ENCODE peak calls at places on chromosomes 4 and X, in seven cellular contexts. One of them, this sample, is unnamed.

GRCh38 chr4:89838005-89838404 is 1.0 kb upstream of the SNCA start:
- DNase-seq in epithelial cell of esophagus: peak; percentile 40
- DNase-seq in adrenal gland: no peak
- DNase-seq in Calu3: no peak
- DNase-seq in GM19239: no peak
- DNase-seq in esophagus squamous epithelium: no peak
- DNase-seq in Right ventricle myocardium superior: no peak
- DNase-seq in this sample: no peak

GRCh38 chr4:137768196-137768595 is 235.9 kb upstream of the PCDH18 start:
- DNase-seq in GM19239: no peak
- DNase-seq in esophagus squamous epithelium: no peak
- DNase-seq in adrenal gland: no peak
- DNase-seq in Right ventricle myocardium superior: no peak
- DNase-seq in Calu3: no peak
- DNase-seq in epithelial cell of esophagus: no peak
- DNase-seq in this sample: no peak

GRCh38 chrX:104315555-104315954 is 60.8 kb upstream of the ESX1 start:
- DNase-seq in Calu3: no peak
- DNase-seq in GM19239: no peak
- DNase-seq in esophagus squamous epithelium: no peak
- DNase-seq in epithelial cell of esophagus: peak; percentile 39
- DNase-seq in Right ventricle myocardium superior: no peak
- DNase-seq in adrenal gland: peak; percentile 44
- DNase-seq in this sample: no peak

GRCh38 chr4:158033416-158033863 is 139.4 kb downstream of the GASK1B start:
- DNase-seq in esophagus squamous epithelium: no peak
- DNase-seq in Calu3: peak; percentile 4
- DNase-seq in GM19239: no peak
- DNase-seq in Right ventricle myocardium superior: no peak
- DNase-seq in epithelial cell of esophagus: peak; percentile 53
- DNase-seq in adrenal gland: no peak
- DNase-seq in this sample: peak; percentile 29

GRCh38 chrX:115065304-115065703 is 47.9 kb upstream of the IL13RA2 start:
- DNase-seq in adrenal gland: no peak
- DNase-seq in Right ventricle myocardium superior: no peak
- DNase-seq in GM19239: no peak
- DNase-seq in epithelial cell of esophagus: peak; percentile 49
- DNase-seq in Calu3: no peak
- DNase-seq in esophagus squamous epithelium: no peak
- DNase-seq in this sample: no peak

GRCh38 chrX:52983526-52983925 is 25.2 kb upstream of the FAM156A start:
- DNase-seq in epithelial cell of esophagus: no peak
- DNase-seq in GM19239: no peak
- DNase-seq in esophagus squamous epithelium: no peak
- DNase-seq in adrenal gland: no peak
- DNase-seq in Calu3: no peak
- DNase-seq in Right ventricle myocardium superior: no peak
- DNase-seq in this sample: no peak

GRCh38 chr4:20832821-20833220 is 132.6 kb downstream of the PACRGL start:
- DNase-seq in GM19239: no peak
- DNase-seq in Right ventricle myocardium superior: no peak
- DNase-seq in epithelial cell of esophagus: peak; percentile 25
- DNase-seq in Calu3: no peak
- DNase-seq in adrenal gland: no peak
- DNase-seq in esophagus squamous epithelium: no peak
- DNase-seq in this sample: no peak

GRCh38 chrX:131704136-131704695 is 160.3 kb downstream of the OR13H1 start:
- DNase-seq in adrenal gland: no peak
- DNase-seq in esophagus squamous epithelium: peak; percentile 13
- DNase-seq in Right ventricle myocardium superior: no peak
- DNase-seq in epithelial cell of esophagus: no peak
- DNase-seq in Calu3: no peak
- DNase-seq in GM19239: no peak
- DNase-seq in this sample: peak; percentile 8

GRCh38 chr4:47101453-47101852 is 70.1 kb downstream of the GABRB1 start:
- DNase-seq in esophagus squamous epithelium: no peak
- DNase-seq in Right ventricle myocardium superior: no peak
- DNase-seq in adrenal gland: no peak
- DNase-seq in epithelial cell of esophagus: no peak
- DNase-seq in Calu3: no peak
- DNase-seq in GM19239: no peak
- DNase-seq in this sample: no peak

GRCh38 chrX:34810364-34810763 is 132.2 kb upstream of the FAM47B start:
- DNase-seq in Calu3: no peak
- DNase-seq in adrenal gland: no peak
- DNase-seq in GM19239: no peak
- DNase-seq in esophagus squamous epithelium: no peak
- DNase-seq in Right ventricle myocardium superior: no peak
- DNase-seq in epithelial cell of esophagus: peak; percentile 10
- DNase-seq in this sample: no peak

GRCh38 chr4:83599183-83599582 is 63.3 kb downstream of the GPAT3 start:
- DNase-seq in GM19239: no peak
- DNase-seq in adrenal gland: no peak
- DNase-seq in Right ventricle myocardium superior: no peak
- DNase-seq in epithelial cell of esophagus: peak; percentile 72
- DNase-seq in esophagus squamous epithelium: no peak
- DNase-seq in Calu3: peak; percentile 2
- DNase-seq in this sample: no peak

GRCh38 chr4:15912236-15912635 is 26.3 kb downstream of the FGFBP1 start:
- DNase-seq in Right ventricle myocardium superior: no peak
- DNase-seq in epithelial cell of esophagus: no peak
- DNase-seq in esophagus squamous epithelium: no peak
- DNase-seq in Calu3: no peak
- DNase-seq in GM19239: no peak
- DNase-seq in adrenal gland: no peak
- DNase-seq in this sample: no peak

GRCh38 chrX:14362731-14363130 is 166.6 kb upstream of the GLRA2 start:
- DNase-seq in GM19239: no peak
- DNase-seq in Right ventricle myocardium superior: no peak
- DNase-seq in adrenal gland: no peak
- DNase-seq in esophagus squamous epithelium: no peak
- DNase-seq in Calu3: no peak
- DNase-seq in epithelial cell of esophagus: no peak
- DNase-seq in this sample: no peak

GRCh38 chrX:48971325-48972213 is at the start of gene KCND1:
- DNase-seq in Right ventricle myocardium superior: peak; percentile 57
- DNase-seq in epithelial cell of esophagus: peak; percentile 24
- DNase-seq in adrenal gland: peak; percentile 71
- DNase-seq in esophagus squamous epithelium: no peak
- DNase-seq in GM19239: no peak
- DNase-seq in Calu3: peak; percentile 82
- DNase-seq in this sample: peak; percentile 34

GRCh38 chr4:156889616-156890594 is 81.7 kb downstream of the PDGFC start:
- DNase-seq in Right ventricle myocardium superior: peak; percentile 68
- DNase-seq in epithelial cell of esophagus: peak; percentile 75
- DNase-seq in GM19239: no peak
- DNase-seq in esophagus squamous epithelium: no peak
- DNase-seq in adrenal gland: peak; percentile 73
- DNase-seq in Calu3: peak; percentile 26
- DNase-seq in this sample: peak; percentile 21

GRCh38 chr4:94791701-94792100 is 33.9 kb downstream of the BMPR1B start:
- DNase-seq in esophagus squamous epithelium: no peak
- DNase-seq in epithelial cell of esophagus: no peak
- DNase-seq in GM19239: no peak
- DNase-seq in Right ventricle myocardium superior: no peak
- DNase-seq in adrenal gland: no peak
- DNase-seq in Calu3: no peak
- DNase-seq in this sample: no peak

GRCh38 chrX:139969286-139969685 is 4.0 kb upstream of the CXorf66 start:
- DNase-seq in Right ventricle myocardium superior: no peak
- DNase-seq in esophagus squamous epithelium: no peak
- DNase-seq in epithelial cell of esophagus: no peak
- DNase-seq in Calu3: no peak
- DNase-seq in GM19239: no peak
- DNase-seq in adrenal gland: no peak
- DNase-seq in this sample: no peak

GRCh38 chr4:76966024-76966579 is 16.6 kb downstream of the SEPTIN11 start:
- DNase-seq in epithelial cell of esophagus: no peak
- DNase-seq in Calu3: no peak
- DNase-seq in adrenal gland: no peak
- DNase-seq in Right ventricle myocardium superior: no peak
- DNase-seq in esophagus squamous epithelium: no peak
- DNase-seq in GM19239: no peak
- DNase-seq in this sample: no peak

GRCh38 chr4:1381181-1381621 is 25.0 kb downstream of the NKX1-1 start:
- DNase-seq in GM19239: no peak
- DNase-seq in epithelial cell of esophagus: no peak
- DNase-seq in adrenal gland: no peak
- DNase-seq in esophagus squamous epithelium: no peak
- DNase-seq in Right ventricle myocardium superior: peak; percentile 22
- DNase-seq in Calu3: no peak
- DNase-seq in this sample: no peak

GRCh38 chr4:37522996-37523395 is 163.2 kb downstream of the RELL1 start:
- DNase-seq in Right ventricle myocardium superior: no peak
- DNase-seq in GM19239: no peak
- DNase-seq in Calu3: no peak
- DNase-seq in esophagus squamous epithelium: no peak
- DNase-seq in adrenal gland: no peak
- DNase-seq in epithelial cell of esophagus: no peak
- DNase-seq in this sample: no peak

GRCh38 chrX:53678667-53679066 is 7.9 kb downstream of the HUWE1 start:
- DNase-seq in Right ventricle myocardium superior: no peak
- DNase-seq in esophagus squamous epithelium: no peak
- DNase-seq in GM19239: no peak
- DNase-seq in adrenal gland: no peak
- DNase-seq in epithelial cell of esophagus: peak; percentile 19
- DNase-seq in Calu3: no peak
- DNase-seq in this sample: no peak

GRCh38 chr4:86916392-86916791 is 18.4 kb upstream of the AFF1 start:
- DNase-seq in Calu3: no peak
- DNase-seq in adrenal gland: no peak
- DNase-seq in epithelial cell of esophagus: no peak
- DNase-seq in GM19239: no peak
- DNase-seq in esophagus squamous epithelium: no peak
- DNase-seq in Right ventricle myocardium superior: no peak
- DNase-seq in this sample: no peak

GRCh38 chr4:2008921-2009650 is at the start of gene NELFA:
- DNase-seq in GM19239: peak; percentile 88
- DNase-seq in adrenal gland: peak; percentile 98
- DNase-seq in Calu3: peak; percentile 90
- DNase-seq in epithelial cell of esophagus: peak; percentile 98
- DNase-seq in esophagus squamous epithelium: peak; percentile 77
- DNase-seq in Right ventricle myocardium superior: peak; percentile 97
- DNase-seq in this sample: peak; percentile 94

GRCh38 chr4:186717556-186717955 is 6.1 kb downstream of the FAT1 start:
- DNase-seq in esophagus squamous epithelium: no peak
- DNase-seq in Calu3: no peak
- DNase-seq in epithelial cell of esophagus: peak; percentile 92
- DNase-seq in Right ventricle myocardium superior: no peak
- DNase-seq in GM19239: no peak
- DNase-seq in adrenal gland: no peak
- DNase-seq in this sample: no peak

GRCh38 chr4:94416335-94416734 is 35.4 kb upstream of the PDLIM5 start:
- DNase-seq in GM19239: no peak
- DNase-seq in adrenal gland: no peak
- DNase-seq in Calu3: no peak
- DNase-seq in epithelial cell of esophagus: no peak
- DNase-seq in esophagus squamous epithelium: no peak
- DNase-seq in Right ventricle myocardium superior: no peak
- DNase-seq in this sample: no peak

GRCh38 chrX:129781134-129782014 is 1.6 kb downstream of the SASH3 start:
- DNase-seq in epithelial cell of esophagus: no peak
- DNase-seq in Calu3: no peak
- DNase-seq in esophagus squamous epithelium: peak; percentile 28
- DNase-seq in Right ventricle myocardium superior: peak; percentile 58
- DNase-seq in adrenal gland: peak; percentile 62
- DNase-seq in GM19239: no peak
- DNase-seq in this sample: no peak

GRCh38 chr4:183996868-183997267 is 91.8 kb downstream of the STOX2 start:
- DNase-seq in adrenal gland: no peak
- DNase-seq in Calu3: no peak
- DNase-seq in esophagus squamous epithelium: no peak
- DNase-seq in Right ventricle myocardium superior: no peak
- DNase-seq in GM19239: no peak
- DNase-seq in epithelial cell of esophagus: peak; percentile 66
- DNase-seq in this sample: no peak

GRCh38 chrX:153063315-153063714 is 7.0 kb downstream of the PNMA3 start:
- DNase-seq in Calu3: no peak
- DNase-seq in esophagus squamous epithelium: no peak
- DNase-seq in GM19239: no peak
- DNase-seq in epithelial cell of esophagus: no peak
- DNase-seq in Right ventricle myocardium superior: no peak
- DNase-seq in adrenal gland: no peak
- DNase-seq in this sample: no peak

GRCh38 chrX:39975094-39975865 is 122.5 kb downstream of the BCOR start:
- DNase-seq in GM19239: no peak
- DNase-seq in esophagus squamous epithelium: no peak
- DNase-seq in Right ventricle myocardium superior: no peak
- DNase-seq in adrenal gland: no peak
- DNase-seq in Calu3: peak; percentile 67
- DNase-seq in epithelial cell of esophagus: peak; percentile 74
- DNase-seq in this sample: no peak

GRCh38 chr4:39706334-39706733 is 8.4 kb downstream of the UBE2K start:
- DNase-seq in esophagus squamous epithelium: no peak
- DNase-seq in Calu3: no peak
- DNase-seq in Right ventricle myocardium superior: peak; percentile 56
- DNase-seq in GM19239: no peak
- DNase-seq in adrenal gland: peak; percentile 85
- DNase-seq in epithelial cell of esophagus: peak; percentile 79
- DNase-seq in this sample: peak; percentile 54

GRCh38 chr4:89797117-89797516 is 39.8 kb downstream of the SNCA start:
- DNase-seq in Calu3: peak; percentile 7
- DNase-seq in Right ventricle myocardium superior: no peak
- DNase-seq in epithelial cell of esophagus: peak; percentile 86
- DNase-seq in esophagus squamous epithelium: no peak
- DNase-seq in adrenal gland: no peak
- DNase-seq in GM19239: no peak
- DNase-seq in this sample: no peak

GRCh38 chrX:119228506-119229290 is 7.4 kb upstream of the PGRMC1 start:
- DNase-seq in Calu3: no peak
- DNase-seq in epithelial cell of esophagus: peak; percentile 83
- DNase-seq in adrenal gland: peak; percentile 53
- DNase-seq in GM19239: no peak
- DNase-seq in esophagus squamous epithelium: no peak
- DNase-seq in Right ventricle myocardium superior: no peak
- DNase-seq in this sample: no peak

GRCh38 chr4:53929955-53930798 is 134.2 kb downstream of the CHIC2 start:
- DNase-seq in GM19239: peak; percentile 37
- DNase-seq in adrenal gland: peak; percentile 95
- DNase-seq in epithelial cell of esophagus: peak; percentile 87
- DNase-seq in Calu3: peak; percentile 62
- DNase-seq in Right ventricle myocardium superior: peak; percentile 66
- DNase-seq in esophagus squamous epithelium: no peak
- DNase-seq in this sample: peak; percentile 20

GRCh38 chr4:7351014-7351413 is 83.7 kb downstream of the PSAPL1 start:
- DNase-seq in Calu3: no peak
- DNase-seq in GM19239: no peak
- DNase-seq in Right ventricle myocardium superior: no peak
- DNase-seq in adrenal gland: no peak
- DNase-seq in epithelial cell of esophagus: no peak
- DNase-seq in esophagus squamous epithelium: no peak
- DNase-seq in this sample: no peak

GRCh38 chr4:145679520-145679919 is 426 bp upstream of the C4orf51 start:
- DNase-seq in Right ventricle myocardium superior: peak; percentile 46
- DNase-seq in esophagus squamous epithelium: no peak
- DNase-seq in adrenal gland: no peak
- DNase-seq in GM19239: no peak
- DNase-seq in Calu3: peak; percentile 48
- DNase-seq in epithelial cell of esophagus: peak; percentile 70
- DNase-seq in this sample: peak; percentile 30

GRCh38 chrX:13005671-13006473 is 31.0 kb downstream of the TMSB4X start:
- DNase-seq in esophagus squamous epithelium: no peak
- DNase-seq in epithelial cell of esophagus: no peak
- DNase-seq in GM19239: no peak
- DNase-seq in Calu3: no peak
- DNase-seq in Right ventricle myocardium superior: no peak
- DNase-seq in adrenal gland: no peak
- DNase-seq in this sample: no peak

GRCh38 chrX:153200462-153200861 is 21.4 kb downstream of the MAGEA1 start:
- DNase-seq in GM19239: no peak
- DNase-seq in Right ventricle myocardium superior: no peak
- DNase-seq in epithelial cell of esophagus: no peak
- DNase-seq in Calu3: no peak
- DNase-seq in esophagus squamous epithelium: no peak
- DNase-seq in adrenal gland: no peak
- DNase-seq in this sample: no peak

GRCh38 chr4:7335363-7336066 is 99.2 kb downstream of the PSAPL1 start:
- DNase-seq in adrenal gland: peak; percentile 76
- DNase-seq in Calu3: peak; percentile 70
- DNase-seq in Right ventricle myocardium superior: peak; percentile 74
- DNase-seq in epithelial cell of esophagus: no peak
- DNase-seq in GM19239: peak; percentile 80
- DNase-seq in esophagus squamous epithelium: no peak
- DNase-seq in this sample: peak; percentile 67

This sample was measured in heart right ventricle.